ENCODE peak calls at places on chromosomes 16 and 17, in seven cellular contexts. A is upper lobe of right lung, V is BE2C, H is uterus, F is tibial artery, X is fibroblast of lung, Q is esophagus squamous epithelium. J is an unnamed sample.

GRCh38 chr16:19287241-19287640 is 1.7 kb downstream of the CLEC19A start:
- DNase-seq in A (no peak), V (no peak), H (no peak), F (no peak), X (no peak), Q (no peak), J (no peak)

GRCh38 chr17:6574689-6575595 is 18.6 kb upstream of the PITPNM3 start:
- DNase-seq in A (peak; percentile 77), V (no peak), H (no peak), F (no peak), X (peak; percentile 35), Q (no peak), J (no peak)

GRCh38 chr16:65111306-65111705 is 10.6 kb downstream of the CDH11 start:
- DNase-seq in A (no peak), V (peak; percentile 26), H (no peak), F (no peak), X (no peak), Q (no peak), J (no peak)

GRCh38 chr17:49992191-49992932 is 2.7 kb downstream of the DLX3 start:
- DNase-seq in A (no peak), V (no peak), H (no peak), F (peak; percentile 55), X (no peak), Q (no peak), J (no peak)

GRCh38 chr16:9091867-9092281 is 430 bp downstream of the HAPSTR1 start:
- DNase-seq in A (peak; percentile 83), V (no peak), H (peak; percentile 37), F (peak; percentile 76), X (no peak), Q (no peak), J (peak; percentile 60)

GRCh38 chr16:57665541-57665940 is 2.6 kb upstream of the ADGRG3 start:
- DNase-seq in A (no peak), V (no peak), H (no peak), F (no peak), X (no peak), Q (no peak), J (no peak)

GRCh38 chr17:3954921-3955320 is 9.3 kb downstream of the ATP2A3 start:
- DNase-seq in A (no peak), V (no peak), H (no peak), F (no peak), X (no peak), Q (no peak), J (no peak)

GRCh38 chr16:14309906-14310305 is 238.8 kb downstream of the MRTFB start:
- DNase-seq in A (no peak), V (no peak), H (no peak), F (no peak), X (peak; percentile 39), Q (no peak), J (no peak)

GRCh38 chr16:3971261-3971660 is 90.7 kb upstream of the CREBBP start:
- DNase-seq in A (no peak), V (no peak), H (no peak), F (no peak), X (peak; percentile 91), Q (no peak), J (no peak)

GRCh38 chr17:51850206-51850605 is 308.3 kb downstream of the CA10 start:
- DNase-seq in A (no peak), V (no peak), H (no peak), F (no peak), X (no peak), Q (no peak), J (no peak)
- TF ChIP-seq CTCF in A (no peak), V (peak; percentile 57), H (no peak), F (no peak), X (no peak), Q (no peak), J (no peak)

DNA sequence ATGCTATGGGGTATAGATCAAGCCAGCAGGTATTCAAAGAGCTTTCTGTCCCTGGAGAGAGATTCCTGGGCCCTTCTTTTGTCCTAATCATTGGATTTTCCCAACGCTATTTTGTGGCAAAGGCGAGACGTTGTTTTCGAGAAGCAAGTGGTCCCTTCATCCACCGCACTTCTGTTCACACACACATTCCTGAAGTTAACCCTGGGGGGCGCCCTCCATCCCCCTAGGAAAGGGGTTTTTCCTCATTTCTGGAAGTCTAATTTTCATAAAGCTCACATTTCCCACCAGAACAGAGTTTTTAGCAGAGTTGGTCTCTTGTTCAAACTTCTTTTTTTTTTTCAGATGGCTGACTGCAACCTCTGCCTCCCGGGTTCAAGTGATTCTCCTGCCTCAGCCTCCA is 11.9 kb downstream of the SCGB1C2 start:
- DNase-seq in A (peak; percentile 4), V (no peak), H (no peak), F (no peak), X (no peak), Q (no peak), J (no peak)
- TF ChIP-seq CTCF in A (no peak), V (no peak), H (no peak), F (no peak), X (no peak), Q (no peak), J (no peak)

GRCh38 chr16:1432388-1433262 is 1.7 kb downstream of the PERCC1 start:
- DNase-seq in A (no peak), V (peak; percentile 13), H (no peak), F (no peak), X (no peak), Q (no peak), J (no peak)

GRCh38 chr16:1429631-1430030 is 1.2 kb upstream of the PERCC1 start:
- DNase-seq in A (peak; percentile 63), V (peak; percentile 8), H (no peak), F (no peak), X (no peak), Q (no peak), J (no peak)

GRCh38 chr16:1431497-1432270 is 806 bp downstream of the PERCC1 start:
- DNase-seq in A (no peak), V (peak; percentile 10), H (no peak), F (no peak), X (no peak), Q (no peak), J (no peak)

GRCh38 chr16:1430214-1430758 is 592 bp upstream of the PERCC1 start:
- DNase-seq in A (no peak), V (peak; percentile 6), H (no peak), F (no peak), X (no peak), Q (no peak), J (no peak)

GRCh38 chr16:1430759-1431496 is at the start of gene PERCC1:
- DNase-seq in A (no peak), V (peak; percentile 52), H (no peak), F (no peak), X (no peak), Q (no peak), J (no peak)
- TF ChIP-seq CTCF in A (no peak), V (peak; percentile 43), H (no peak), F (no peak), X (no peak), Q (no peak), J (no peak)

GRCh38 chr16:83330251-83330650 is 477.5 kb upstream of the HSBP1 start:
- DNase-seq in A (no peak), V (no peak), H (no peak), F (no peak), X (no peak), Q (no peak), J (no peak)
- TF ChIP-seq CTCF in A (no peak), V (no peak), H (no peak), F (no peak), X (no peak), Q (no peak), J (no peak)

GRCh38 chr17:69523252-69523861 is 108.9 kb downstream of the MAP2K6 start:
- DNase-seq in A (no peak), V (peak; percentile 16), H (no peak), F (no peak), X (peak; percentile 80), Q (no peak), J (no peak)
- TF ChIP-seq CTCF in A (peak; percentile 62), V (peak; percentile 73), H (peak; percentile 35), F (peak; percentile 74), X (peak; percentile 82), Q (peak; percentile 77), J (no peak)

GRCh38 chr16:17461951-17462729 is 8.6 kb downstream of the XYLT1 start:
- DNase-seq in A (no peak), V (no peak), H (no peak), F (peak; percentile 37), X (no peak), Q (no peak), J (no peak)
- TF ChIP-seq CTCF in A (no peak), V (no peak), H (no peak), F (no peak), X (no peak), Q (no peak), J (no peak)

GRCh38 chr17:75260679-75261335 is 599 bp downstream of the GGA3 start:
- DNase-seq in A (no peak), V (no peak), H (no peak), F (no peak), X (no peak), Q (no peak), J (no peak)

GRCh38 chr17:75261336-75262111 is at the start of the genes GGA3 and MRPS7:
- DNase-seq in A (peak; percentile 98), V (peak; percentile 97), H (peak; percentile 93), F (peak; percentile 97), X (peak; percentile 94), Q (peak; percentile 76), J (peak; percentile 93)

GRCh38 chr17:75262112-75262606 is 480 bp downstream of the MRPS7 start:
- DNase-seq in A (no peak), V (no peak), H (no peak), F (no peak), X (no peak), Q (no peak), J (no peak)

GRCh38 chr17:75265614-75266314 is 4.1 kb downstream of the MRPS7 start:
- DNase-seq in A (no peak), V (no peak), H (no peak), F (no peak), X (no peak), Q (no peak), J (no peak)

GRCh38 chr17:75263051-75263450 is 1.4 kb downstream of the MRPS7 start:
- DNase-seq in A (no peak), V (no peak), H (no peak), F (no peak), X (no peak), Q (no peak), J (no peak)
- TF ChIP-seq CTCF in A (no peak), V (no peak), H (no peak), F (no peak), X (no peak), Q (no peak), J (no peak)

DNA sequence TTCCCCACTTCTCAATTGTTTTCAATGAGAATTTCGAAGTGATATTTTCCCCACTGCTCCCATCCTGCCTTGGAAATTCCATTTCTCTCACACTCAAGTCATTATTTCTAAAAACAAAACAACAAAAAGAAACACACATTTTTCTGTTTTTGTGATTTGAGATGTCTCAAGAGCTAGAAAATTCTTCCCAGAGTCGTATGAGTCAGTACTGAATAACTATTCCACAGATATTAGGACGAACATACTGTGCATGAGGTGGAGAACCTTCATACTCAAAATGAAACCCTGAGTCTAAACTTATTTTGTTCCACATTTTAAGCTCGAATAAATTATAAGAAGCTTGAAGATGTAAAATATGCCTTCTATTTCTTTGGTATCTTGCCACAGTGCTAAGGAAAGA is 204.6 kb downstream of the SLC39A11 start:
- DNase-seq in A (no peak), V (no peak), H (no peak), F (no peak), X (no peak), Q (no peak), J (no peak)
- TF ChIP-seq CTCF in A (no peak), V (no peak), H (no peak), F (no peak), X (no peak), Q (no peak), J (no peak)

GRCh38 chr17:65093930-65094329 is 37.4 kb upstream of the GNA13 start:
- DNase-seq in A (no peak), V (no peak), H (no peak), F (no peak), X (no peak), Q (no peak), J (no peak)
- TF ChIP-seq CTCF in A (no peak), V (peak; percentile 31), H (no peak), F (no peak), X (peak; percentile 14), Q (no peak), J (no peak)

J was measured in activated B cell treated with CpG ODN at 0.5 μM for 24 hours.